ENCODE peak calls at places on chromosomes 16 and 17, in nine cellular contexts. H is astrocyte of the spinal cord, M is AG09319, E is AG04449, U is stomach, N is choroid plexus epithelial cell, T is mucosa of descending colon, Y is neural crest cell, S is GM10248. V is an unnamed sample.

GRCh38 chr17:61362396-61362795 is 37.2 kb upstream of the TBX2 start:
- DNase-seq in H (no peak), U (no peak), Y (no peak), E (no peak), N (no peak), T (no peak), M (no peak), S (no peak), V (no peak)

GRCh38 chr16:83574388-83574787 is 233.4 kb upstream of the HSBP1 start:
- DNase-seq in U (no peak), H (peak; percentile 60), N (peak; percentile 43), Y (no peak), T (no peak), S (no peak), M (peak; percentile 52), E (peak; percentile 90), V (peak; percentile 81)

GRCh38 chr17:57521606-57522435 is 223.3 kb downstream of the CCDC182 start:
- DNase-seq in H (no peak), N (no peak), T (no peak), S (no peak), M (no peak), E (no peak), U (no peak), Y (no peak), V (no peak)

GRCh38 chr16:11403534-11403795 is 58.2 kb downstream of the RMI2 start:
- DNase-seq in M (no peak), U (no peak), S (no peak), Y (no peak), H (no peak), E (no peak), T (no peak), N (no peak), V (no peak)

GRCh38 chr16:23835390-23836077 is at the start of gene PRKCB:
- DNase-seq in E (no peak), T (peak; percentile 90), S (peak; percentile 95), Y (peak; percentile 77), N (peak; percentile 13), U (peak; percentile 68), M (no peak), H (peak; percentile 5), V (no peak)

GRCh38 chr16:81181013-81181720 is 57.3 kb upstream of the BCO1 start:
- DNase-seq in Y (peak; percentile 57), H (peak; percentile 92), T (peak; percentile 32), U (peak; percentile 56), E (peak; percentile 82), M (peak; percentile 83), N (peak; percentile 98), S (no peak), V (peak; percentile 98)

GRCh38 chr17:10136258-10136981 is 62.0 kb downstream of the GAS7 start:
- DNase-seq in S (no peak), M (no peak), T (no peak), N (no peak), U (no peak), Y (no peak), H (no peak), E (no peak), V (no peak)

GRCh38 chr17:15384142-15384803 is 42.9 kb upstream of the TEKT3 start:
- DNase-seq in E (no peak), T (no peak), N (no peak), U (no peak), H (no peak), Y (no peak), M (no peak), S (no peak), V (peak; percentile 11)

GRCh38 chr17:59287452-59287851 is 44.0 kb upstream of the YPEL2 start:
- DNase-seq in M (no peak), E (no peak), U (no peak), N (peak; percentile 12), S (no peak), Y (no peak), T (no peak), H (peak; percentile 6), V (peak; percentile 36)

GRCh38 chr17:37485938-37486570 is 3.6 kb upstream of the DUSP14 start:
- DNase-seq in U (no peak), S (no peak), H (no peak), Y (no peak), E (no peak), N (peak; percentile 22), M (no peak), T (no peak), V (no peak)

GRCh38 chr17:79887451-79887991 is 48.3 kb upstream of the CBX4 start:
- DNase-seq in E (no peak), U (no peak), T (no peak), H (no peak), M (no peak), Y (no peak), S (no peak), N (no peak), V (no peak)

GRCh38 chr16:50428742-50429141 is 60.0 kb upstream of the BRD7 start:
- DNase-seq in M (no peak), U (no peak), S (no peak), E (no peak), T (no peak), Y (no peak), N (no peak), H (no peak), V (no peak)

GRCh38 chr16:19835989-19836421 is 48.6 kb downstream of the GPRC5B start:
- DNase-seq in S (no peak), N (peak; percentile 62), Y (no peak), T (no peak), M (no peak), E (no peak), H (peak; percentile 55), U (no peak), V (no peak)

GRCh38 chr17:9104370-9105041 is 83.2 kb downstream of the NTN1 start:
- DNase-seq in U (no peak), Y (no peak), M (no peak), S (no peak), T (no peak), E (no peak), H (no peak), N (no peak), V (no peak)

GRCh38 chr17:29449865-29450671 is 59.9 kb downstream of the TAOK1 start:
- DNase-seq in U (no peak), E (no peak), T (no peak), N (no peak), M (no peak), S (no peak), Y (no peak), H (no peak), V (no peak)

GRCh38 chr16:52035406-52035805 is 511.5 kb downstream of the TOX3 start:
- DNase-seq in U (no peak), M (no peak), Y (no peak), E (no peak), T (no peak), N (no peak), S (no peak), H (no peak), V (no peak)

DNA sequence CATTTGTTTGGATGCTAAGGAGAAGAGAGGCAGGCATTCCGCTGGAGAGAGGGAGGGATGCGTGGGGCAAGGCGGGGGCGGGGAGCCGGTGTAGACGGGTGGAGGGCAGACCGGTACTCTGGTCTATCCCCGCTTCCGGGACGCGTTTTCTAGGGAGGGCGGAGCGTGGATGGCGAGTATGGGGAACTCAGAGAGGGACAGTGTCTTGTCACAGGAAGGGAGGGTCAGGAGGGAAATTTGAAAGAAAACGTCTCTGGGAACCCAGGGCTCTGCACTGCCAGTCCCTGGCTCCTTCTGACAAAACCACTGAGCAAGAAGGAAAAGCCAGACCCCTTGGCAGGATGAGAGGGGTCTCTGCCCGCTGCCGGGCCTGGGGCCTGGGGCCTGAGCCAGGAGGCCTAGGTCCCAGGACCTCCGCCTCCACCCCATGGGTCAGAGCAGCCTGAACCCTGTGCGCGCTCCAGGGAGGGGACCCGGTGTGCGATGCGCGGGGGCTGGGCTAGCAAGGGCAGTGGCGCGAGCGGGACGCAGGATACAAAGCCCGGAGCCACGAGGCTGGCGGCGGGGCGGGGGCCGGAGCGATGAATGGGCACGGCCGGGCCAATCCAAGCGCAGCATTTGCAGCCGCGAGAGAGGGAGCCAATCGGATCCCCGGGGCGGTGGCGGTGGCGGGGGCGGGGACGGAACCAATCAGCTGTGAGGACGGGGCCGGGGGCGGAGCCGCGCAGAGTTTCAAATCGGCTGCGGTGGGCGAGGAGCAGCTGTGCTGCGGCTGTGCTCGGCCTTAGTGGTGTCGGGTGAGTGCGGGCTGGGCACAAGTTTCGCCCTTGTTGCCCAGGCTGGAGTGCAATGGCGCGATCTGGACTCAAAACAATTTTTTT is at the start of gene PIMREG:
- DNase-seq in N (peak; percentile 93), T (peak; percentile 97), Y (peak; percentile 97), U (peak; percentile 94), M (peak; percentile 76), H (peak; percentile 96), S (peak; percentile 97), E (peak; percentile 29), V (peak; percentile 95)
- TF ChIP-seq CTCF in N (no peak), T (no peak), Y (no peak), U (no peak), M (no peak), H (no peak), S (no peak), E (no peak), V (no peak)

GRCh38 chr16:14562691-14563491 is 67.2 kb downstream of the PARN start:
- DNase-seq in S (no peak), N (no peak), M (no peak), T (peak; percentile 55), E (no peak), H (no peak), Y (no peak), U (peak; percentile 48), V (peak; percentile 84)
- TF ChIP-seq CTCF in S (no peak), N (peak; percentile 14), M (no peak), T (no peak), E (no peak), H (no peak), Y (peak; percentile 38), U (no peak), V (peak; percentile 22)

DNA sequence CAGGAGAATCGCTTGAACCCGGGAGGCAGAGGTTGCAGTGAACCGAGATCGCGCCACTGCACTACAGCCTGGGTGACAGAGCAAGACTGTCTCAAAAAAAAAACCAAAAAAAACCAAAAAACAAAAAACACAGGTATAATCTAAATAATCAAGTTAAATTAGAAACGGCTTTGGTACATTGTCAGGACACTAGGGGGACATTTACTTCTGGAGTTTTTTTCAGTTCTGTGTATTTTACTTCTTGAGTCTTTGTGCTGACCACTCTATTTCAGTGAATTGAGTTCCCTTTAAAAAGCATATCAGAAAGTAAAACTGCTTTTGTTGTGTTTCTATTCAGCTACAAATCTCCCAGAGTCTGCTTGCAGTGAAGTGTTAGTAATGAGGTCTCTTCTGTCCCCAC is 36.3 kb downstream of the DHRS7B start:
- DNase-seq in E (no peak), S (no peak), T (no peak), M (no peak), N (no peak), U (no peak), H (no peak), Y (no peak), V (no peak)
- TF ChIP-seq CTCF in E (no peak), S (no peak), T (no peak), M (no peak), N (peak; percentile 5), U (no peak), H (no peak), Y (peak; percentile 30), V (no peak)

DNA sequence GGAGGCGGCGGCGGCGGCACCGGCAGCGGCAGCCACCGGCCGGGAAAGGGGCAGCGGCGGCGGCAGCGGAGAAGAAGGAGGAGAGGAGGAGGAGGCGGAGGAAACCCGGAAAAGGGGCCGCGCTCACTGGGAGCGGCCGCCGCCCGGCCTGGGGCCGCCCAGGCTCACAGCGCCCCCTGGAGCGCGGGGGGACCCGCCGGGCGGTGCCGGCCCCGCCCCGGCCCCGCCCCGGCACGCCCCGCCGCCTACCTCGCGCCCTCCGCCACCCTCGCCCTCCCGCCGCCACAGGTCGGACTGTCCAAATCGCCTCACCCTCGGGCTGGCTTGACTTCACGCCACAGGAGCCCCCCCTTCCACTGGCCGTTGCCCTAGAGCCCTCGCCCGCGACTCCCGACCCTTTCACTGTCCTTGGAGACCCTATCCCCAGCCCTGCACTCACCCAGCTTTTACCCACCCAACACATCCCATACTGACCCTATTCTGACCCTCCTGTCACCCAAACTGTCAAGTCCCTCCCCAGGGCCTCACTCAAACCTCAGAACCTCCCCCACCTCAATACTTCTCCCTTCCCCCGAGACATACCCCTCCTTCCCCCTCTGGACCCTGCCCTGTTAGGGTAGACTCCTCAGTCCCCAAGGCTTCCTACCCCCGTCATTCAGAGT is at the start of gene CSNK2A2:
- DNase-seq in H (peak; percentile 53), Y (peak; percentile 54), N (peak; percentile 64), E (no peak), S (peak; percentile 96), U (peak; percentile 75), M (peak; percentile 18), T (peak; percentile 82), V (peak; percentile 76)
- TF ChIP-seq CTCF in H (peak; percentile 28), Y (peak; percentile 57), N (no peak), E (peak; percentile 48), S (peak; percentile 67), U (no peak), M (peak; percentile 23), T (peak; percentile 33), V (peak; percentile 17)

V was measured in MCF 10A.